ENCODE peak calls at places on chromosomes 7 and 10, in eight cellular contexts. One of them, this sample, is unnamed.

GRCh38 chr10:86062647-86063145 is 303.9 kb downstream of the GRID1 start:
- DNase-seq in heart right ventricle: no peak
- DNase-seq in thoracic aorta: no peak
- DNase-seq in upper lobe of left lung: no peak
- DNase-seq in lower leg skin: peak; percentile 46
- DNase-seq in psoas muscle: no peak
- DNase-seq in thyroid gland: no peak
- DNase-seq in endothelial cell: no peak
- DNase-seq in this sample: no peak

GRCh38 chr10:61974611-61975010 is 73.1 kb downstream of the ARID5B start:
- DNase-seq in heart right ventricle: peak; percentile 72
- DNase-seq in thoracic aorta: peak; percentile 29
- DNase-seq in upper lobe of left lung: no peak
- DNase-seq in lower leg skin: peak; percentile 87
- DNase-seq in psoas muscle: peak; percentile 32
- DNase-seq in thyroid gland: no peak
- DNase-seq in endothelial cell: no peak
- DNase-seq in this sample: no peak

GRCh38 chr7:1843271-1843861 is 173.3 kb downstream of the ELFN1 start:
- DNase-seq in heart right ventricle: no peak
- DNase-seq in thoracic aorta: no peak
- DNase-seq in upper lobe of left lung: peak; percentile 43
- DNase-seq in lower leg skin: peak; percentile 78
- DNase-seq in psoas muscle: peak; percentile 3
- DNase-seq in thyroid gland: peak; percentile 16
- DNase-seq in endothelial cell: no peak
- DNase-seq in this sample: no peak

GRCh38 chr7:90173127-90173844 is 19.0 kb downstream of the STEAP1 start:
- DNase-seq in heart right ventricle: no peak
- DNase-seq in thoracic aorta: no peak
- DNase-seq in upper lobe of left lung: no peak
- DNase-seq in lower leg skin: no peak
- DNase-seq in psoas muscle: no peak
- DNase-seq in thyroid gland: no peak
- DNase-seq in endothelial cell: no peak
- DNase-seq in this sample: peak; percentile 40

GRCh38 chr7:107277331-107277730 is 108.5 kb downstream of the HBP1 start:
- DNase-seq in heart right ventricle: no peak
- DNase-seq in thoracic aorta: no peak
- DNase-seq in upper lobe of left lung: no peak
- DNase-seq in lower leg skin: no peak
- DNase-seq in psoas muscle: no peak
- DNase-seq in thyroid gland: no peak
- DNase-seq in endothelial cell: no peak
- DNase-seq in this sample: no peak

GRCh38 chr10:44981172-44982113 is 2.8 kb upstream of the DEPP1 start:
- DNase-seq in heart right ventricle: no peak
- DNase-seq in thoracic aorta: no peak
- DNase-seq in upper lobe of left lung: no peak
- DNase-seq in lower leg skin: peak; percentile 83
- DNase-seq in psoas muscle: peak; percentile 69
- DNase-seq in thyroid gland: peak; percentile 7
- DNase-seq in endothelial cell: no peak
- DNase-seq in this sample: peak; percentile 53

GRCh38 chr10:133237241-133238065 is at the start of gene VENTX:
- DNase-seq in heart right ventricle: no peak
- DNase-seq in thoracic aorta: no peak
- DNase-seq in upper lobe of left lung: peak; percentile 85
- DNase-seq in lower leg skin: no peak
- DNase-seq in psoas muscle: no peak
- DNase-seq in thyroid gland: no peak
- DNase-seq in endothelial cell: no peak
- DNase-seq in this sample: no peak

GRCh38 chr7:6453737-6454136 is 6.0 kb upstream of the DAGLB start:
- DNase-seq in heart right ventricle: no peak
- DNase-seq in thoracic aorta: no peak
- DNase-seq in upper lobe of left lung: no peak
- DNase-seq in lower leg skin: no peak
- DNase-seq in psoas muscle: no peak
- DNase-seq in thyroid gland: no peak
- DNase-seq in endothelial cell: no peak
- DNase-seq in this sample: no peak

GRCh38 chr7:69871213-69871885 is 273.1 kb downstream of the AUTS2 start:
- DNase-seq in heart right ventricle: no peak
- DNase-seq in thoracic aorta: no peak
- DNase-seq in upper lobe of left lung: no peak
- DNase-seq in lower leg skin: no peak
- DNase-seq in psoas muscle: no peak
- DNase-seq in thyroid gland: no peak
- DNase-seq in endothelial cell: no peak
- DNase-seq in this sample: no peak

GRCh38 chr7:142855756-142856564 is 1.1 kb downstream of the EPHB6 start:
- DNase-seq in heart right ventricle: no peak
- DNase-seq in thoracic aorta: no peak
- DNase-seq in upper lobe of left lung: peak; percentile 62
- DNase-seq in lower leg skin: peak; percentile 95
- DNase-seq in psoas muscle: peak; percentile 54
- DNase-seq in thyroid gland: peak; percentile 92
- DNase-seq in endothelial cell: no peak
- DNase-seq in this sample: no peak

GRCh38 chr7:47232751-47233412 is 349.0 kb downstream of the TNS3 start:
- DNase-seq in heart right ventricle: no peak
- DNase-seq in thoracic aorta: no peak
- DNase-seq in upper lobe of left lung: no peak
- DNase-seq in lower leg skin: no peak
- DNase-seq in psoas muscle: no peak
- DNase-seq in thyroid gland: no peak
- DNase-seq in endothelial cell: no peak
- DNase-seq in this sample: no peak

GRCh38 chr7:47233996-47234395 is 347.9 kb downstream of the TNS3 start:
- DNase-seq in heart right ventricle: no peak
- DNase-seq in thoracic aorta: no peak
- DNase-seq in upper lobe of left lung: no peak
- DNase-seq in lower leg skin: no peak
- DNase-seq in psoas muscle: no peak
- DNase-seq in thyroid gland: no peak
- DNase-seq in endothelial cell: no peak
- DNase-seq in this sample: no peak

GRCh38 chr7:47239034-47239433 is 342.9 kb downstream of the TNS3 start:
- DNase-seq in heart right ventricle: no peak
- DNase-seq in thoracic aorta: no peak
- DNase-seq in upper lobe of left lung: no peak
- DNase-seq in lower leg skin: peak; percentile 84
- DNase-seq in psoas muscle: no peak
- DNase-seq in thyroid gland: no peak
- DNase-seq in endothelial cell: no peak
- DNase-seq in this sample: no peak

GRCh38 chr7:47239927-47240570 is 341.9 kb downstream of the TNS3 start:
- DNase-seq in heart right ventricle: no peak
- DNase-seq in thoracic aorta: no peak
- DNase-seq in upper lobe of left lung: no peak
- DNase-seq in lower leg skin: peak; percentile 76
- DNase-seq in psoas muscle: no peak
- DNase-seq in thyroid gland: no peak
- DNase-seq in endothelial cell: no peak
- DNase-seq in this sample: no peak

GRCh38 chr7:47236480-47237208 is 345.3 kb downstream of the TNS3 start:
- DNase-seq in heart right ventricle: no peak
- DNase-seq in thoracic aorta: no peak
- DNase-seq in upper lobe of left lung: no peak
- DNase-seq in lower leg skin: no peak
- DNase-seq in psoas muscle: no peak
- DNase-seq in thyroid gland: no peak
- DNase-seq in endothelial cell: no peak
- DNase-seq in this sample: no peak
- TF ChIP-seq CTCF in heart right ventricle: no peak
- TF ChIP-seq CTCF in thoracic aorta: no peak
- TF ChIP-seq CTCF in upper lobe of left lung: no peak
- TF ChIP-seq CTCF in lower leg skin: no peak
- TF ChIP-seq CTCF in psoas muscle: no peak
- TF ChIP-seq CTCF in thyroid gland: no peak
- TF ChIP-seq CTCF in endothelial cell: no peak
- TF ChIP-seq CTCF in this sample: no peak

GRCh38 chr7:42237891-42238531 is 1.0 kb upstream of the GLI3 start:
- DNase-seq in heart right ventricle: peak; percentile 76
- DNase-seq in thoracic aorta: peak; percentile 30
- DNase-seq in upper lobe of left lung: no peak
- DNase-seq in lower leg skin: peak; percentile 96
- DNase-seq in psoas muscle: peak; percentile 80
- DNase-seq in thyroid gland: peak; percentile 78
- DNase-seq in endothelial cell: peak; percentile 66
- DNase-seq in this sample: no peak

GRCh38 chr7:42235734-42236133 is 1.3 kb downstream of the GLI3 start:
- DNase-seq in heart right ventricle: no peak
- DNase-seq in thoracic aorta: no peak
- DNase-seq in upper lobe of left lung: peak; percentile 35
- DNase-seq in lower leg skin: peak; percentile 86
- DNase-seq in psoas muscle: no peak
- DNase-seq in thyroid gland: no peak
- DNase-seq in endothelial cell: no peak
- DNase-seq in this sample: no peak

GRCh38 chr7:42238709-42239395 is 1.8 kb upstream of the GLI3 start:
- DNase-seq in heart right ventricle: no peak
- DNase-seq in thoracic aorta: no peak
- DNase-seq in upper lobe of left lung: no peak
- DNase-seq in lower leg skin: peak; percentile 92
- DNase-seq in psoas muscle: peak; percentile 26
- DNase-seq in thyroid gland: peak; percentile 8
- DNase-seq in endothelial cell: no peak
- DNase-seq in this sample: no peak

GRCh38 chr7:42236266-42237161 is 495 bp downstream of the GLI3 start:
- DNase-seq in heart right ventricle: peak; percentile 49
- DNase-seq in thoracic aorta: peak; percentile 16
- DNase-seq in upper lobe of left lung: peak; percentile 91
- DNase-seq in lower leg skin: peak; percentile 94
- DNase-seq in psoas muscle: peak; percentile 55
- DNase-seq in thyroid gland: peak; percentile 55
- DNase-seq in endothelial cell: peak; percentile 58
- DNase-seq in this sample: peak; percentile 34

DNA sequence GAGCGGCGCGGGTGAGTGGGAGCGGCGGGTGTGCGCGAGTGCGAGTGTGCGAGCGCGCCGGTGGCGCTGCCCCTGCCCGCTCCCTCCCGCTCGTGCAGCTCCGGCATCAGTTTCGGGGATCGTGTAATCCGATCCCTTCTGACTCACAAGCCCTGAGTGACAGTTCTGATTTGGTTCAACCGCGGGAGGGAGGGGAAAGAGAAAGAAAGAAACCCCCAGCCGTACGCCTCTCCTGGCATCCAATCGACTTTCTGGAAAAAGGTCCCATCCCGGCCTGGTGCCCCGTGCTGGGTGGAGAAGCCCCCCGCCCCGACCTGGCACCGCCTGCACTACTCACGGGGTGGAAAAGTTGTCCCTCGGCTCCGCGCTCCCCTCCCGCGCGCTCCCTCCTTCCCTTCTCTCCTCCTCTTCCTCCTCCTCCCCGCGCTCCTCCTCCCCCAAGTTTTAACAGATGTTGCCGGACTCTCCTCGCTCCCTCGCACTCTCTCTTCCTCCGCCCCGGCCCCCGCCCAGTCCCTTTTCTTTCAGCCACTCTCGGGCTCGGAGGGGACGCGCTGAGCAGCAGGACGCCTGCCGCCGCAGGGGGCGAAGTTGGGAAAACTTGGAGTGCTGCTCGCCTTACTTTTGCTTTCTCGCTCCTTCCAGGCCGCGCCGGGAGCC is at the start of gene GLI3:
- DNase-seq in heart right ventricle: peak; percentile 90
- DNase-seq in thoracic aorta: peak; percentile 64
- DNase-seq in upper lobe of left lung: peak; percentile 90
- DNase-seq in lower leg skin: peak; percentile 97
- DNase-seq in psoas muscle: peak; percentile 88
- DNase-seq in thyroid gland: peak; percentile 87
- DNase-seq in endothelial cell: peak; percentile 82
- DNase-seq in this sample: peak; percentile 68
- TF ChIP-seq CTCF in heart right ventricle: peak; percentile 40
- TF ChIP-seq CTCF in thoracic aorta: peak; percentile 39
- TF ChIP-seq CTCF in upper lobe of left lung: peak; percentile 27
- TF ChIP-seq CTCF in lower leg skin: no peak
- TF ChIP-seq CTCF in psoas muscle: peak; percentile 17
- TF ChIP-seq CTCF in thyroid gland: no peak
- TF ChIP-seq CTCF in endothelial cell: no peak
- TF ChIP-seq CTCF in this sample: no peak

GRCh38 chr10:71267508-71268240 is 51.4 kb upstream of the SLC29A3 start:
- DNase-seq in heart right ventricle: no peak
- DNase-seq in thoracic aorta: no peak
- DNase-seq in upper lobe of left lung: no peak
- DNase-seq in lower leg skin: no peak
- DNase-seq in psoas muscle: no peak
- DNase-seq in thyroid gland: no peak
- DNase-seq in endothelial cell: no peak
- DNase-seq in this sample: no peak

GRCh38 chr10:71268751-71269150 is 50.3 kb upstream of the SLC29A3 start:
- DNase-seq in heart right ventricle: peak; percentile 66
- DNase-seq in thoracic aorta: no peak
- DNase-seq in upper lobe of left lung: peak; percentile 58
- DNase-seq in lower leg skin: no peak
- DNase-seq in psoas muscle: peak; percentile 61
- DNase-seq in thyroid gland: no peak
- DNase-seq in endothelial cell: no peak
- DNase-seq in this sample: no peak

GRCh38 chr10:71269301-71270288 is 49.5 kb upstream of the SLC29A3 start:
- DNase-seq in heart right ventricle: peak; percentile 55
- DNase-seq in thoracic aorta: no peak
- DNase-seq in upper lobe of left lung: no peak
- DNase-seq in lower leg skin: no peak
- DNase-seq in psoas muscle: no peak
- DNase-seq in thyroid gland: peak; percentile 34
- DNase-seq in endothelial cell: no peak
- DNase-seq in this sample: no peak

GRCh38 chr10:71266918-71267442 is 52.1 kb upstream of the SLC29A3 start:
- DNase-seq in heart right ventricle: no peak
- DNase-seq in thoracic aorta: no peak
- DNase-seq in upper lobe of left lung: no peak
- DNase-seq in lower leg skin: no peak
- DNase-seq in psoas muscle: no peak
- DNase-seq in thyroid gland: no peak
- DNase-seq in endothelial cell: no peak
- DNase-seq in this sample: no peak

GRCh38 chr10:71268247-71268691 is 50.8 kb upstream of the SLC29A3 start:
- DNase-seq in heart right ventricle: no peak
- DNase-seq in thoracic aorta: no peak
- DNase-seq in upper lobe of left lung: no peak
- DNase-seq in lower leg skin: no peak
- DNase-seq in psoas muscle: no peak
- DNase-seq in thyroid gland: no peak
- DNase-seq in endothelial cell: no peak
- DNase-seq in this sample: no peak
- TF ChIP-seq CTCF in heart right ventricle: peak; percentile 74
- TF ChIP-seq CTCF in thoracic aorta: peak; percentile 62
- TF ChIP-seq CTCF in upper lobe of left lung: peak; percentile 38
- TF ChIP-seq CTCF in lower leg skin: no peak
- TF ChIP-seq CTCF in psoas muscle: peak; percentile 28
- TF ChIP-seq CTCF in thyroid gland: no peak
- TF ChIP-seq CTCF in endothelial cell: peak; percentile 35
- TF ChIP-seq CTCF in this sample: no peak

DNA sequence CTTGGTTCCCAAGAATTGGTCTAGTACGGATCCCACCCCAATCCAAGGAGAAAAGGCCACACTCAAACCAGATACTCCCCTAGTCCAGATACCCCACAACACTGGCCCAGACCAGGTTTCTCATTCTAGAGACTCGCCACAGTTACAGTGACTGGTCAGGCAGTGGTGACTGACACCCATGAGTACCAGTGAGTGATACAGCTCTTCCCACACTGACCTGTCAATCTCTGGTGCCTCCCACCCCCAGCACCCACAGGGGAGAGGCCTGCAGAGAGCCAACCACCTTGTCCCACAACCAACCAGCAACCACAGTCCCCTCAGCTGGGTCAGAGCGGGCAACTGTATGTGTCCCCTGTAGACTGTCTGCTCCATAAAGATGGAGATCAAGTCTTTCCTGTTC is 152.8 kb downstream of the NEURL1 start:
- DNase-seq in heart right ventricle: no peak
- DNase-seq in thoracic aorta: no peak
- DNase-seq in upper lobe of left lung: no peak
- DNase-seq in lower leg skin: no peak
- DNase-seq in psoas muscle: no peak
- DNase-seq in thyroid gland: no peak
- DNase-seq in endothelial cell: no peak
- DNase-seq in this sample: no peak
- TF ChIP-seq CTCF in heart right ventricle: no peak
- TF ChIP-seq CTCF in thoracic aorta: no peak
- TF ChIP-seq CTCF in upper lobe of left lung: no peak
- TF ChIP-seq CTCF in lower leg skin: no peak
- TF ChIP-seq CTCF in psoas muscle: no peak
- TF ChIP-seq CTCF in thyroid gland: no peak
- TF ChIP-seq CTCF in endothelial cell: no peak
- TF ChIP-seq CTCF in this sample: no peak

This sample was measured in GM10248.